ENCODE peak calls at places on chromosomes 1 and 21, in six cellular contexts. C is testis, V is IMR-90, K is tibial nerve, P is esophagus squamous epithelium, I is ovary. L is an unnamed sample.

GRCh38 chr1:234503193-234504050 is 24.4 kb upstream of the TARBP1 start:
- DNase-seq in K (no peak), V (peak; percentile 44), C (no peak), I (no peak), P (no peak), L (no peak)

GRCh38 chr1:4139646-4140045 is 239.6 kb upstream of the C1orf174 start:
- DNase-seq in V (no peak), P (no peak), C (no peak), I (no peak), K (no peak), L (no peak)

GRCh38 chr1:164611754-164612642 is 53.0 kb downstream of the PBX1 start:
- DNase-seq in V (peak; percentile 86), K (no peak), C (no peak), I (no peak), P (no peak), L (no peak)

GRCh38 chr1:2160691-2161320 is 33.8 kb downstream of the FAAP20 start:
- DNase-seq in I (no peak), P (no peak), C (no peak), V (no peak), K (no peak), L (no peak)

GRCh38 chr1:169368406-169368769 is 393 bp downstream of the BLZF1 start:
- DNase-seq in K (no peak), I (peak; percentile 19), C (no peak), P (no peak), V (peak; percentile 2), L (peak; percentile 14)

GRCh38 chr1:162951553-162952315 is 90.8 kb upstream of the CCDC190 start:
- DNase-seq in K (no peak), C (no peak), P (no peak), I (no peak), V (peak; percentile 20), L (no peak)

GRCh38 chr1:204429746-204430145 is 18.1 kb upstream of the PPP1R15B start:
- DNase-seq in P (no peak), C (no peak), V (no peak), K (no peak), I (no peak), L (no peak)

GRCh38 chr1:150869683-150870082 is 6.7 kb downstream of the ARNT start:
- DNase-seq in V (no peak), P (no peak), K (no peak), I (no peak), C (no peak), L (no peak)

GRCh38 chr1:44481701-44482100 is 76.6 kb downstream of the RNF220 start:
- DNase-seq in V (no peak), K (no peak), I (no peak), C (no peak), P (no peak), L (no peak)

GRCh38 chr1:98906361-98906760 is 98.3 kb downstream of the PLPPR5 start:
- DNase-seq in I (no peak), P (no peak), V (no peak), C (no peak), K (no peak), L (no peak)

GRCh38 chr1:184912392-184912791 is 61.9 kb downstream of the NIBAN1 start:
- DNase-seq in V (no peak), C (no peak), K (no peak), P (no peak), I (no peak), L (no peak)

GRCh38 chr1:198492872-198493271 is 47.6 kb downstream of the ATP6V1G3 start:
- DNase-seq in C (no peak), K (no peak), V (peak; percentile 91), P (no peak), I (no peak), L (no peak)

GRCh38 chr1:30760596-30761311 is 3.2 kb upstream of the LAPTM5 start:
- DNase-seq in P (no peak), C (no peak), V (no peak), I (no peak), K (no peak), L (no peak)

GRCh38 chr1:159212596-159212995 is 7.9 kb downstream of the ACKR1 start:
- DNase-seq in C (no peak), K (no peak), I (no peak), V (no peak), P (no peak), L (no peak)

GRCh38 chr1:159214149-159214760 is 9.6 kb downstream of the ACKR1 start:
- DNase-seq in V (peak; percentile 28), C (peak; percentile 67), K (peak; percentile 41), I (no peak), P (no peak), L (no peak)

GRCh38 chr1:159208460-159208825 is 3.8 kb downstream of the ACKR1 start:
- DNase-seq in K (no peak), V (no peak), I (no peak), P (no peak), C (no peak), L (no peak)

GRCh38 chr1:159207774-159208459 is 3.2 kb downstream of the ACKR1 start:
- DNase-seq in P (no peak), C (no peak), K (no peak), V (no peak), I (no peak), L (no peak)

DNA sequence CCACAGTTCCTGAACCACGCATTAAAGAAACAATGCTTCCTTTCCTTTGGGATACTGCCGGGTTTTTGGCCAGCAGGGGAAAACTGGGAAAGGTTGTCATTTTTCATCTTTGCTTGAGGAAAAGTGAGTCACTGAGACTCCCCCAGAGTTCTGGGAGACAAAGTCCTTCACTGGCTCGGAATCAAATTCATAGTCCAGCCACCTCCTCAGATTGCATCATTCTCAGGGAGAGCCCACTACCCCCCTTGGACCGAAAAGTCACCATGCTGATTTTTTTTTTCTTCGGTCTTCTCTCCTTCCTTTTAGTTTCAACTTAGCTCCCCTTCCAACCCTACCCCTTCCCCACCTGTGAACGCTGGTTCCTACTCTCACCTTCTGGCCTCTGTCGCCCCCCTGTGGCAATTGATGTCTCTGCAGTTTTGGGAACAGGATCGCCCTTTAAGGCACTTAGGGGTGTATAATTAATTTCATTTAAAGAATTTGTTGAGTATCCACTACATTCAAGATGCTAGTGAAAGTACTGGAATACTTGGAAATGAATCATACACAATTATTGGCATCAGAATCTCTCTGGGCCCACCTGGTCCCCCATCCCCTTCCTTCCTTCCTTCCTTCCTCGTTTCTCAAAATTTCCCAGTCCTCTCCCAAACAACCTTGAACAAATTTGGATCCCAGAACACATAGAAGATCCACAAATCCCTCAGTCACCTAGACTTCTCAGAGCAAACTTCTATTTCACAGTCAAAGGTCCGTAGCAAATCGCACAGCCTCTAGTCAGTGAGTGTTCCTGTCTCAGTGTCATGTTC is 6.9 kb downstream of the ACKR1 start:
- DNase-seq in K (peak; percentile 37), C (peak; percentile 69), V (peak; percentile 3), P (no peak), I (no peak), L (no peak)
- H3K4me3 ChIP-seq in K (no peak overlapping the region), C (no peak overlapping the region), V (no peak overlapping the region), P (no peak overlapping the region), I (no peak overlapping the region), L (no peak overlapping the region)

GRCh38 chr1:212678456-212679410 is 20.9 kb downstream of the BATF3 start:
- DNase-seq in P (no peak), C (no peak), I (no peak), K (no peak), V (no peak), L (no peak)
- TF ChIP-seq POLR2A in P (no peak), C (no peak), I (no peak), K (no peak), V (no peak), L (no peak)

GRCh38 chr21:14916676-14917141 is 148.1 kb downstream of the NRIP1 start:
- DNase-seq in C (no peak), I (no peak), K (no peak), P (no peak), V (peak; percentile 66), L (no peak)
- H3K4me3 ChIP-seq in C (no peak overlapping the region), I (no peak overlapping the region), K (no peak overlapping the region), P (no peak overlapping the region), V (no peak overlapping the region), L (no peak overlapping the region)

GRCh38 chr1:36183309-36183856 is 27.4 kb downstream of the MAP7D1 start:
- DNase-seq in K (no peak), P (no peak), C (no peak), V (no peak), I (no peak), L (no peak)
- TF ChIP-seq POLR2A in K (no peak), P (no peak), C (no peak), V (no peak), I (no peak), L (no peak)

GRCh38 chr1:47688161-47688560 is 250.3 kb downstream of the FOXD2 start:
- DNase-seq in V (no peak), K (no peak), P (no peak), I (no peak), C (peak; percentile 4), L (no peak)

GRCh38 chr1:47692196-47692595 is 254.4 kb downstream of the FOXD2 start:
- DNase-seq in K (no peak), V (no peak), I (no peak), P (no peak), C (peak; percentile 7), L (no peak)

GRCh38 chr1:47688631-47689296 is 250.9 kb downstream of the FOXD2 start:
- DNase-seq in P (no peak), I (no peak), V (no peak), K (no peak), C (peak; percentile 10), L (peak; percentile 65)

GRCh38 chr1:47689894-47690293 is 252.1 kb downstream of the FOXD2 start:
- DNase-seq in V (no peak), I (no peak), K (no peak), C (no peak), P (no peak), L (peak; percentile 28)

GRCh38 chr1:47690341-47691244 is 252.7 kb downstream of the FOXD2 start:
- DNase-seq in K (no peak), I (no peak), V (no peak), P (no peak), C (no peak), L (peak; percentile 31)
- H3K4me3 ChIP-seq in K (no peak overlapping the region), I (no peak overlapping the region), V (no peak overlapping the region), P (no peak overlapping the region), C (no peak overlapping the region), L (no peak overlapping the region)

DNA sequence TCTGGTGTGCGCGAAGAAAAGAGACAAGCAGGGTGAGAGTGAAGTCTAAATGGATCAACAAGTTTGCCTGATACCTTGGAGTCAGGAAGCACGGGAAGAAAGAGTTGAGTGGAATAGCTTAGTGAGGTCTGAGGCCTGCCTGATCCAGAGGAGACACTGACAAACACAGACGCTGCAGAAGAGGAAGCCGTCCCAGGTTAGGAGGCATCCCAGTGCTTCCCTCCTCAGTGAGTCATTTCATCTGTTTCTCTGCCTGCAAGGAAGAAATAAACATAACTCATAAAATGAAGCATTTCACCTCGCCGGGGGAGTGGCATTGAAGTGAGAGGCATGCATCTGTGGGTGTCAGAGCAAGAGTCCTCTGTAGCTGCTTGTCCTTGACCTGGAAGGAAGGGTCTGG is 256.5 kb downstream of the KIF26B start:
- DNase-seq in P (no peak), I (no peak), V (peak; percentile 75), C (no peak), K (no peak), L (no peak)
- TF ChIP-seq POLR2A in P (no peak), I (no peak), V (no peak), C (no peak), K (no peak), L (no peak)